ENCODE peak calls at places on chromosomes 12 and 14, in eight cellular contexts. X is cardiac muscle cell; W is activated naive CD4-positive, alpha-beta T cell treated with anti-CD3 and anti-CD28 coated beads for 36 hours; T is fibroblast of the aortic adventitia; A is posterior cingulate gyrus; F is suprapubic skin; G is SW480; E is OCI-M1. I is an unnamed sample.

GRCh38 chr12:68609955-68610434 is 704 bp upstream of the RAP1B start:
- DNase-seq in X (peak), W (peak), T (peak), A (no peak), F (no peak), G (no peak), E (peak), I (no peak)

GRCh38 chr14:93785423-93785822 is 2.9 kb downstream of the PRIMA1 start:
- DNase-seq in X (no peak), W (no peak), T (no peak), A (no peak), F (no peak), G (no peak), E (no peak), I (no peak)

GRCh38 chr14:55297611-55298323 is 26.5 kb downstream of the FBXO34 start:
- DNase-seq in X (no peak), W (peak), T (no peak), A (no peak), F (no peak), G (no peak), E (no peak), I (no peak)

GRCh38 chr14:69093551-69094421 is 59.1 kb downstream of the DCAF5 start:
- DNase-seq in X (peak), W (no peak), T (peak), A (peak), F (no peak), G (peak), E (no peak), I (no peak)

GRCh38 chr12:116053479-116054195 is 223.9 kb downstream of the MED13L start:
- DNase-seq in X (peak), W (no peak), T (peak), A (peak), F (peak), G (no peak), E (peak), I (no peak)

GRCh38 chr14:29442720-29443119 is 484.9 kb downstream of the PRKD1 start:
- DNase-seq in X (peak), W (no peak), T (peak), A (no peak), F (no peak), G (no peak), E (peak), I (no peak)

GRCh38 chr12:25495336-25496097 is 57.6 kb downstream of the LMNTD1 start:
- DNase-seq in X (peak), W (no peak), T (peak), A (no peak), F (no peak), G (peak), E (no peak), I (no peak)

GRCh38 chr14:24880689-24881088 is 169.3 kb downstream of the STXBP6 start:
- DNase-seq in X (peak), W (no peak), T (peak), A (no peak), F (no peak), G (no peak), E (no peak), I (no peak)

GRCh38 chr14:61894452-61895077 is 132.3 kb downstream of the SNAPC1 start:
- DNase-seq in X (peak), W (peak), T (peak), A (peak), F (no peak), G (peak), E (peak), I (no peak)

GRCh38 chr12:5694759-5695409 is 250.2 kb downstream of the ANO2 start:
- DNase-seq in X (no peak), W (no peak), T (no peak), A (no peak), F (no peak), G (no peak), E (no peak), I (no peak)

GRCh38 chr14:102096569-102097188 is 9.8 kb upstream of the HSP90AA1 start:
- DNase-seq in X (peak), W (peak), T (peak), A (peak), F (peak), G (peak), E (peak), I (no peak)

GRCh38 chr14:105197274-105197673 is 16.2 kb upstream of the NUDT14 start:
- DNase-seq in X (peak), W (peak), T (peak), A (peak), F (no peak), G (no peak), E (peak), I (no peak)

GRCh38 chr12:122839907-122840554 is 4.8 kb downstream of the HIP1R start:
- DNase-seq in X (no peak), W (no peak), T (no peak), A (peak), F (no peak), G (no peak), E (no peak), I (no peak)

GRCh38 chr12:4112290-4112689 is 161.3 kb upstream of the CCND2 start:
- DNase-seq in X (no peak), W (peak), T (no peak), A (no peak), F (no peak), G (no peak), E (no peak), I (no peak)

GRCh38 chr14:95619785-95620417 is 66.3 kb upstream of the TCL1B start:
- DNase-seq in X (no peak), W (no peak), T (no peak), A (no peak), F (no peak), G (no peak), E (no peak), I (no peak)

I was measured in coronary artery.